ENCODE peak calls at places on chromosomes 12 and 14, in four cellular contexts. Y is IMR-90, Z is K562, C is neural progenitor cell. K is an unnamed sample. For H3K9me3, the result is how much of the 10 kb centered on the place peaks cover.

GRCh38 chr14:38042356-38042755 is 165.3 kb upstream of the SSTR1 start:
- DNase-seq in Y (peak), C (no peak), Z (no peak), K (peak)

GRCh38 chr14:59919582-59920377 is at the start of gene LRRC9:
- DNase-seq in Z (no peak), Y (no peak), C (peak), K (peak)

GRCh38 chr14:90518941-90519256 is 122.1 kb downstream of the CALM1 start:
- DNase-seq in C (peak), Z (peak), Y (peak), K (peak)

GRCh38 chr14:22391908-22392307 is 197.1 kb downstream of the DAD1 start:
- DNase-seq in Y (peak), C (peak), Z (peak), K (peak)

GRCh38 chr14:102508774-102509743 is 517 bp downstream of the ANKRD9 start:
- DNase-seq in C (no peak), Y (peak), Z (peak), K (peak)

GRCh38 chr14:58488550-58488949 is 61.0 kb downstream of the KIAA0586 start:
- DNase-seq in Y (peak), Z (no peak), C (no peak), K (no peak)

GRCh38 chr12:51827925-51828818 is 20.3 kb downstream of the FIGNL2 start:
- DNase-seq in Y (peak), Z (peak), C (no peak), K (no peak)

GRCh38 chr14:91398707-91399106 is 18.9 kb downstream of the CCDC88C start:
- DNase-seq in Y (no peak), Z (no peak), C (no peak), K (peak)

GRCh38 chr14:32508281-32508680 is 179.2 kb downstream of the AKAP6 start:
- DNase-seq in C (no peak), Y (peak), Z (no peak), K (no peak)

GRCh38 chr14:24270537-24271133 is 762 bp downstream of the RABGGTA start:
- DNase-seq in Z (no peak), C (no peak), Y (no peak), K (no peak)

GRCh38 chr12:18923721-18924120 is 185.8 kb downstream of the CAPZA3 start:
- DNase-seq in C (no peak), Z (no peak), Y (no peak), K (no peak)

GRCh38 chr14:105126970-105127307 is 41.6 kb downstream of the JAG2 start:
- DNase-seq in C (no peak), Y (no peak), Z (no peak), K (no peak)

GRCh38 chr12:22788913-22789312 is 163.9 kb downstream of the ETNK1 start:
- DNase-seq in Y (no peak), Z (no peak), C (no peak), K (no peak)

GRCh38 chr14:85527458-85527857 is 2.5 kb upstream of the FLRT2 start:
- DNase-seq in Y (no peak), Z (no peak), C (no peak), K (no peak)

GRCh38 chr12:82326905-82327503 is 31.2 kb downstream of the CCDC59 start:
- DNase-seq in C (peak), Z (peak), Y (peak), K (no peak)

GRCh38 chr14:67690011-67690410 is 5.6 kb downstream of the RDH11 start:
- DNase-seq in C (no peak), Y (no peak), Z (no peak), K (no peak)

GRCh38 chr14:96920820-96921219 is 123.6 kb downstream of the VRK1 start:
- DNase-seq in Y (no peak), Z (peak), C (no peak), K (no peak)

GRCh38 chr12:13258717-13259119 is 62.2 kb downstream of the EMP1 start:
- DNase-seq in Y (no peak), C (no peak), Z (no peak), K (peak)

GRCh38 chr12:46303039-46303666 is 34.3 kb upstream of the SLC38A1 start:
- DNase-seq in Z (peak), C (no peak), Y (peak), K (peak)

GRCh38 chr14:90060965-90061848 is 587 bp upstream of the KCNK13 start:
- DNase-seq in Z (no peak), C (peak), Y (no peak), K (peak)

GRCh38 chr12:30792648-30793499 is 38.1 kb upstream of the CAPRIN2 start:
- DNase-seq in C (peak), Y (peak), Z (no peak), K (peak)

GRCh38 chr12:93847517-93848452 is 170.6 kb downstream of the CRADD start:
- DNase-seq in Y (no peak), Z (no peak), C (no peak), K (no peak)

GRCh38 chr12:61530456-61530855 is 729.7 kb upstream of the USP15 start:
- DNase-seq in Y (no peak), C (no peak), Z (no peak), K (no peak)

GRCh38 chr14:57833304-57833703 is 32.6 kb downstream of the SLC35F4 start:
- DNase-seq in Z (no peak), Y (peak), C (no peak), K (peak)

GRCh38 chr12:13000935-13001724 is 1.1 kb upstream of the HEBP1 start:
- DNase-seq in C (peak), Y (peak), Z (peak), K (peak)

GRCh38 chr12:22416831-22417230 is 82.3 kb upstream of the ST8SIA1 start:
- DNase-seq in C (no peak), Z (no peak), Y (no peak), K (no peak)

GRCh38 chr12:51951843-51952722 is 584 bp downstream of the ACVR1B start:
- DNase-seq in Z (peak), Y (no peak), C (peak), K (peak)

GRCh38 chr12:105960319-105961076 is 178.3 kb downstream of the NUAK1 start:
- DNase-seq in Z (no peak), C (no peak), Y (no peak), K (no peak)

GRCh38 chr14:88667555-88668273 is 104.9 kb downstream of the ZC3H14 start:
- DNase-seq in C (peak), Z (peak), Y (peak), K (peak)

GRCh38 chr14:99940064-99940463 is 125.2 kb upstream of the EVL start:
- DNase-seq in Z (no peak), Y (no peak), C (no peak), K (no peak)

GRCh38 chr12:50224026-50224692 is 57.0 kb upstream of the CERS5 start:
- DNase-seq in C (peak), Y (peak), Z (no peak), K (peak)

GRCh38 chr12:119288559-119288958 is 46.0 kb upstream of the CCDC60 start:
- DNase-seq in C (peak), Z (no peak), Y (no peak), K (no peak)

GRCh38 chr14:69878251-69878650 is 965 bp upstream of the SMOC1 start:
- DNase-seq in Z (no peak), Y (no peak), C (peak), K (no peak)

GRCh38 chr12:115384391-115384790 is 700.4 kb upstream of the TBX3 start:
- DNase-seq in Z (no peak), Y (no peak), C (no peak), K (peak)

GRCh38 chr12:67911789-67912188 is 77.5 kb upstream of the IFNG-AS1 start:
- DNase-seq in C (no peak), Z (no peak), Y (no peak), K (no peak)

DNA sequence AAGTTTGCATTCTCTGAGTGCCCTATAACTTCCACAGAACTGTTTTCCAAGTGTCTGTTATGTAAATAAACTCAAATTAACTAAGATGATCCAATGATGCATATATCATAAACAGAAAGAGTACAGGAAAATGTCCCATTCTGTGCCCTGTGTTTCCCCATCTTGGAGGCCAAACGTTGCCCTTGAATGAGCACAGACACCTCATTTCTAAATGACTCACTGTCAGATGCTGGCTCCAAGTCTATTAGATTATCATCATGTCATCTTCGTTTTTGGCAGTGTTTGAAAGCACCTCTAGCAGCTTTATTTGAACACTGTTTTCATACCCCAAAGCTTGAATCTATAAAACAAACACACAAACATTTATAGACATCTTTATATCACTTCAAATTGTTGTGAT is 424.3 kb downstream of the NOVA1 start:
- DNase-seq in Z (no peak), C (no peak), Y (no peak), K (no peak)
- H3K9me3 ChIP-seq in Z (under half), C (under half), Y (under half), K (under half)

GRCh38 chr14:63908667-63909264 is 56.0 kb downstream of the SYNE2 start:
- DNase-seq in Z (no peak), C (no peak), Y (no peak), K (no peak)
- H3K9ac ChIP-seq in Z (no peak), C (no peak), Y (peak), K (no peak)

GRCh38 chr12:113719911-113720591 is 246.1 kb downstream of the RBM19 start:
- DNase-seq in Z (no peak), C (no peak), Y (no peak), K (peak)
- H3K9me3 ChIP-seq in Z (under half), C (under half), Y (under half), K (under half)

GRCh38 chr12:27785882-27786570 is 6.0 kb upstream of the MANSC4 start:
- DNase-seq in C (no peak), Y (peak), Z (no peak), K (no peak)
- H3K9ac ChIP-seq in C (no peak), Y (no peak), Z (no peak), K (no peak)

GRCh38 chr12:90991952-90992465 is 12.8 kb downstream of the EPYC start:
- DNase-seq in Z (no peak), C (peak), Y (no peak), K (peak)

GRCh38 chr12:90987520-90987919 is 17.3 kb downstream of the EPYC start:
- DNase-seq in C (no peak), Y (no peak), Z (no peak), K (no peak)

GRCh38 chr12:90987101-90987500 is 17.7 kb downstream of the EPYC start:
- DNase-seq in C (no peak), Z (no peak), Y (no peak), K (no peak)

GRCh38 chr12:90995041-90995440 is 9.7 kb downstream of the EPYC start:
- DNase-seq in C (no peak), Y (no peak), Z (no peak), K (no peak)

GRCh38 chr12:90989617-90990232 is 15.0 kb downstream of the EPYC start:
- DNase-seq in Z (no peak), Y (no peak), C (no peak), K (no peak)
- H3K9me3 ChIP-seq in Z (under half), Y (under half), C (under half), K (under half)

DNA sequence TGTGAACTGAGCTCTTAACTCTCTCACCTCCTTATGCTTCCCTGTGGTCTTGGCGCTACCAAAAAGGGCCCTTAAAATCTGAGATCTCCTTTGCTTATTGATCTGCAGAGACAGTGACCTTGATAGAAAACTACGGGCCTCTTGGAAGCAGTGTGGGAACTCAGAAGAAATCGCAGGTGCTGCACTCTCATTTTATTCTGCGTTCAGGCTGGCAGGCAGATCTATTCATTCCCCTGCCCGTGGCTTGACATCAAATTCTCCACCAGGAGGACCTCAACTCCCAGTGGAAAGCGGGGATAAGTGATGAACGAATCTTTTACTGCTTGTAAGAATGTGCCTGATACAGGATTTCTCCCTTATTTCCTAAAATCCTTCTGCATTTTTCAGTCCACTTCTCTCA is 143.2 kb upstream of the SEL1L start:
- DNase-seq in Y (no peak), Z (no peak), C (no peak), K (no peak)
- H3K9ac ChIP-seq in Y (no peak), Z (no peak), C (no peak), K (no peak)

GRCh38 chr12:132954471-132955048 is 1.5 kb downstream of the ZNF605 start:
- DNase-seq in C (no peak), Y (no peak), Z (no peak), K (peak)
- H3K9me3 ChIP-seq in C (under half), Y (under half), Z (under half), K (half or more)